ENCODE peak calls at places on chromosomes 6 and 20, in four cellular contexts. P is fibroblast of lung; O is GM23338; M is CD4-positive, alpha-beta T cell. F is an unnamed sample.

GRCh38 chr6:137341721-137342195 is 122.6 kb upstream of the IFNGR1 start:
- DNase-seq in O (peak; percentile 50), M (peak; percentile 29), P (peak; percentile 91), F (no peak)

GRCh38 chr20:20095114-20095872 is 43.0 kb downstream of the CFAP61 start:
- DNase-seq in O (no peak), P (no peak), M (no peak), F (no peak)

GRCh38 chr20:33262658-33263065 is 20.4 kb upstream of the BPIFB1 start:
- DNase-seq in P (peak; percentile 54), M (no peak), O (peak; percentile 85), F (peak; percentile 23)

GRCh38 chr20:10447028-10447427 is 11.9 kb downstream of the SLX4IP start:
- DNase-seq in M (peak; percentile 22), O (no peak), P (peak; percentile 89), F (peak; percentile 16)

GRCh38 chr6:163338671-163339405 is 75.7 kb upstream of the QKI start:
- DNase-seq in M (no peak), P (peak; percentile 82), O (peak; percentile 55), F (no peak)

GRCh38 chr6:34243131-34243771 is 5.6 kb downstream of the SMIM29 start:
- DNase-seq in M (no peak), O (no peak), P (no peak), F (peak; percentile 53)

GRCh38 chr20:38499366-38499765 is 26.7 kb downstream of the RALGAPB start:
- DNase-seq in O (no peak), M (no peak), P (no peak), F (no peak)

GRCh38 chr20:50548396-50548795 is 38.2 kb downstream of the PTPN1 start:
- DNase-seq in M (no peak), O (no peak), P (no peak), F (no peak)

GRCh38 chr6:31680226-31680840 is 534 bp downstream of the LY6G5C start:
- DNase-seq in M (no peak), O (no peak), P (no peak), F (no peak)

GRCh38 chr6:32432050-32432450 is 7.6 kb upstream of the HLA-DRA start:
- DNase-seq in P (peak; percentile 56), M (no peak), O (peak; percentile 56), F (no peak)

GRCh38 chr6:69610073-69610472 is 186.7 kb downstream of the LMBRD1 start:
- DNase-seq in M (no peak), O (no peak), P (no peak), F (no peak)

GRCh38 chr6:158475344-158476302 is 84.3 kb upstream of the TMEM181 start:
- DNase-seq in P (peak; percentile 55), M (no peak), O (no peak), F (no peak)

GRCh38 chr6:83055366-83055964 is 10.2 kb downstream of the UBE3D start:
- DNase-seq in O (peak; percentile 78), P (peak; percentile 62), M (peak; percentile 16), F (no peak)

GRCh38 chr6:86423571-86423970 is 513.8 kb upstream of the HTR1E start:
- DNase-seq in O (no peak), P (no peak), M (no peak), F (no peak)

GRCh38 chr6:112298816-112299281 is 44.5 kb upstream of the LAMA4 start:
- DNase-seq in P (peak; percentile 95), M (no peak), O (no peak), F (peak; percentile 92)

GRCh38 chr6:37365791-37366190 is 12.0 kb downstream of the RNF8 start:
- DNase-seq in O (peak; percentile 10), P (peak; percentile 52), M (no peak), F (no peak)

GRCh38 chr20:45308078-45308778 is at the start of gene MATN4:
- DNase-seq in O (peak; percentile 65), P (no peak), M (no peak), F (peak; percentile 17)